ENCODE peak calls at places on chromosomes 5 and 9, in four cellular contexts. G is dermis microvascular lymphatic vessel endothelial cell; U is activated CD4-positive, alpha-beta T cell treated with anti-CD3 and anti-CD28 coated beads, Interleukin-2, amount 10 ng/mL, durations not matched to agents 7 days and 5 days; I is T-helper 1 cell. S is an unnamed sample.

GRCh38 chr9:121650220-121651013 is 1.0 kb upstream of the DAB2IP start:
- DNase-seq in G (peak), U (no peak), I (no peak), S (peak)

GRCh38 chr5:137034764-137035479 is 464.2 kb downstream of the SPOCK1 start:
- DNase-seq in G (no peak), U (no peak), I (no peak), S (no peak)

GRCh38 chr9:126461029-126461428 is 134.4 kb downstream of the MVB12B start:
- DNase-seq in G (no peak), U (no peak), I (no peak), S (no peak)

GRCh38 chr5:109655841-109656240 is 33.9 kb upstream of the MAN2A1 start:
- DNase-seq in G (peak), U (no peak), I (no peak), S (no peak)

GRCh38 chr9:87957839-87958238 is 16.5 kb downstream of the CDK20 start:
- DNase-seq in G (no peak), U (no peak), I (no peak), S (no peak)

GRCh38 chr5:113271753-113272454 is 162.9 kb downstream of the TSSK1B start:
- DNase-seq in G (no peak), U (no peak), I (no peak), S (no peak)

GRCh38 chr5:59666709-59667108 is 226.8 kb downstream of the PDE4D start:
- DNase-seq in G (no peak), U (no peak), I (no peak), S (no peak)

GRCh38 chr5:79849061-79849460 is 142.0 kb downstream of the MTX3 start:
- DNase-seq in G (no peak), U (no peak), I (no peak), S (no peak)

GRCh38 chr5:120304653-120305052 is 159.4 kb upstream of the PRR16 start:
- DNase-seq in G (no peak), U (no peak), I (no peak), S (no peak)

GRCh38 chr5:106288977-106289376 is 1381.8 kb downstream of the EFNA5 start:
- DNase-seq in G (no peak), U (no peak), I (no peak), S (no peak)

GRCh38 chr9:120348951-120349429 is 231.0 kb downstream of the CDK5RAP2 start:
- DNase-seq in G (peak), U (peak), I (no peak), S (no peak)

GRCh38 chr5:171615201-171616001 is 170.2 kb upstream of the SMIM23 start:
- DNase-seq in G (no peak), U (no peak), I (no peak), S (no peak)

GRCh38 chr5:72280655-72281069 is 39.4 kb downstream of the MRPS27 start:
- DNase-seq in G (peak), U (peak), I (no peak), S (no peak)

GRCh38 chr5:136034976-136035375 is 6.2 kb downstream of the TGFBI start:
- DNase-seq in G (no peak), U (no peak), I (no peak), S (no peak)

GRCh38 chr5:5492087-5492933 is 69.8 kb downstream of the ICE1 start:
- DNase-seq in G (peak), U (peak), I (peak), S (peak)

GRCh38 chr9:134936762-134937555 is 19.2 kb upstream of the FCN1 start:
- DNase-seq in G (no peak), U (no peak), I (no peak), S (no peak)

GRCh38 chr5:83306572-83307241 is 164.8 kb upstream of the VCAN start:
- DNase-seq in G (peak), U (peak), I (no peak), S (peak)